ENCODE peak calls at places on chromosomes 3 and 15, in five cellular contexts. D is H4, N is endothelial cell of umbilical vein, Z is skeletal muscle cell, S is spleen. E is an unnamed sample.

GRCh38 chr15:51183076-51183475 is 88.4 kb upstream of the TNFAIP8L3 start:
- DNase-seq in Z (no peak), S (no peak), D (no peak), N (no peak), E (no peak)

GRCh38 chr3:56725175-56725574 is 42.1 kb upstream of the TASOR start:
- DNase-seq in N (no peak), Z (no peak), S (no peak), D (no peak), E (no peak)

GRCh38 chr15:31504462-31504839 is 177.8 kb downstream of the KLF13 start:
- DNase-seq in S (no peak), N (no peak), Z (no peak), D (no peak), E (no peak)

GRCh38 chr3:30542897-30543296 is 63.5 kb upstream of the TGFBR2 start:
- DNase-seq in D (no peak), S (no peak), N (no peak), Z (no peak), E (no peak)

GRCh38 chr3:153350420-153350819 is 188.4 kb downstream of the RAP2B start:
- DNase-seq in N (no peak), D (peak), S (no peak), Z (peak), E (no peak)

GRCh38 chr3:197750863-197751737 is 1.4 kb downstream of the FYTTD1 start:
- DNase-seq in Z (no peak), S (peak), D (peak), N (peak), E (peak)

GRCh38 chr15:66673410-66674322 is 28.4 kb upstream of the SMAD6 start:
- DNase-seq in N (no peak), S (peak), D (no peak), Z (no peak), E (no peak)

GRCh38 chr3:101149707-101150106 is 156.5 kb upstream of the ABI3BP start:
- DNase-seq in S (no peak), Z (no peak), D (no peak), N (no peak), E (no peak)

GRCh38 chr15:101051291-101052030 is 132.3 kb downstream of the LRRK1 start:
- DNase-seq in S (peak), D (no peak), N (no peak), Z (no peak), E (no peak)

E was measured in AML-193.